ENCODE peak calls at places on chromosome 9, in nine cellular contexts. One of them, this sample, is unnamed.

GRCh38 chr9:14654932-14655331 is 38.3 kb downstream of the ZDHHC21 start:
- DNase-seq in activated CD4-positive, alpha-beta T cell treated with anti-CD3 and anti-CD28 coated beads, Interleukin-2, amount 50 U/mL, for 4 hours: no peak
- DNase-seq in CD8-positive, alpha-beta T cell: no peak
- DNase-seq in stimulated activated CD8-positive, alpha-beta memory T cell treated with anti-CD3 and anti-CD28 coated beads, Interleukin-4, amount 100 ng/mL, for 1 hour: no peak
- DNase-seq in cerebellum: no peak
- DNase-seq in dorsolateral prefrontal cortex: no peak
- DNase-seq in NCI-H1930: no peak
- DNase-seq in natural killer cell treated with Interleukin-12 subunit alpha and Interleukin-12 subunit beta and Interleukin-15 and Interleukin-18, amount 100 ng/mL, for 72 hours: no peak
- DNase-seq in bronchial epithelial cell: no peak
- DNase-seq in this sample: no peak

GRCh38 chr9:71524446-71524845 is 243.9 kb downstream of the CEMIP2 start:
- DNase-seq in CD8-positive, alpha-beta T cell: no peak
- DNase-seq in activated CD4-positive, alpha-beta T cell treated with anti-CD3 and anti-CD28 coated beads, Interleukin-2, amount 50 U/mL, for 4 hours: no peak
- DNase-seq in dorsolateral prefrontal cortex: no peak
- DNase-seq in cerebellum: no peak
- DNase-seq in stimulated activated CD8-positive, alpha-beta memory T cell treated with anti-CD3 and anti-CD28 coated beads, Interleukin-4, amount 100 ng/mL, for 1 hour: no peak
- DNase-seq in NCI-H1930: no peak
- DNase-seq in natural killer cell treated with Interleukin-12 subunit alpha and Interleukin-12 subunit beta and Interleukin-15 and Interleukin-18, amount 100 ng/mL, for 72 hours: no peak
- DNase-seq in bronchial epithelial cell: no peak
- DNase-seq in this sample: no peak

GRCh38 chr9:4499917-4500316 is 9.6 kb downstream of the SLC1A1 start:
- DNase-seq in NCI-H1930: no peak
- DNase-seq in activated CD4-positive, alpha-beta T cell treated with anti-CD3 and anti-CD28 coated beads, Interleukin-2, amount 50 U/mL, for 4 hours: no peak
- DNase-seq in stimulated activated CD8-positive, alpha-beta memory T cell treated with anti-CD3 and anti-CD28 coated beads, Interleukin-4, amount 100 ng/mL, for 1 hour: no peak
- DNase-seq in dorsolateral prefrontal cortex: no peak
- DNase-seq in cerebellum: peak
- DNase-seq in CD8-positive, alpha-beta T cell: no peak
- DNase-seq in bronchial epithelial cell: no peak
- DNase-seq in natural killer cell treated with Interleukin-12 subunit alpha and Interleukin-12 subunit beta and Interleukin-15 and Interleukin-18, amount 100 ng/mL, for 72 hours: no peak
- DNase-seq in this sample: no peak

GRCh38 chr9:132037470-132037869 is 42.2 kb downstream of the MED27 start:
- DNase-seq in NCI-H1930: no peak
- DNase-seq in natural killer cell treated with Interleukin-12 subunit alpha and Interleukin-12 subunit beta and Interleukin-15 and Interleukin-18, amount 100 ng/mL, for 72 hours: no peak
- DNase-seq in activated CD4-positive, alpha-beta T cell treated with anti-CD3 and anti-CD28 coated beads, Interleukin-2, amount 50 U/mL, for 4 hours: no peak
- DNase-seq in CD8-positive, alpha-beta T cell: no peak
- DNase-seq in stimulated activated CD8-positive, alpha-beta memory T cell treated with anti-CD3 and anti-CD28 coated beads, Interleukin-4, amount 100 ng/mL, for 1 hour: no peak
- DNase-seq in bronchial epithelial cell: no peak
- DNase-seq in cerebellum: peak
- DNase-seq in dorsolateral prefrontal cortex: no peak
- DNase-seq in this sample: no peak

GRCh38 chr9:91863469-91863868 is 86.6 kb downstream of the ROR2 start:
- DNase-seq in natural killer cell treated with Interleukin-12 subunit alpha and Interleukin-12 subunit beta and Interleukin-15 and Interleukin-18, amount 100 ng/mL, for 72 hours: no peak
- DNase-seq in CD8-positive, alpha-beta T cell: no peak
- DNase-seq in stimulated activated CD8-positive, alpha-beta memory T cell treated with anti-CD3 and anti-CD28 coated beads, Interleukin-4, amount 100 ng/mL, for 1 hour: no peak
- DNase-seq in dorsolateral prefrontal cortex: no peak
- DNase-seq in cerebellum: no peak
- DNase-seq in NCI-H1930: no peak
- DNase-seq in bronchial epithelial cell: no peak
- DNase-seq in activated CD4-positive, alpha-beta T cell treated with anti-CD3 and anti-CD28 coated beads, Interleukin-2, amount 50 U/mL, for 4 hours: no peak
- DNase-seq in this sample: no peak

GRCh38 chr9:112012026-112012902 is 115.7 kb downstream of the UGCG start:
- DNase-seq in NCI-H1930: no peak
- DNase-seq in cerebellum: no peak
- DNase-seq in CD8-positive, alpha-beta T cell: no peak
- DNase-seq in natural killer cell treated with Interleukin-12 subunit alpha and Interleukin-12 subunit beta and Interleukin-15 and Interleukin-18, amount 100 ng/mL, for 72 hours: no peak
- DNase-seq in bronchial epithelial cell: peak
- DNase-seq in activated CD4-positive, alpha-beta T cell treated with anti-CD3 and anti-CD28 coated beads, Interleukin-2, amount 50 U/mL, for 4 hours: no peak
- DNase-seq in stimulated activated CD8-positive, alpha-beta memory T cell treated with anti-CD3 and anti-CD28 coated beads, Interleukin-4, amount 100 ng/mL, for 1 hour: no peak
- DNase-seq in dorsolateral prefrontal cortex: peak
- DNase-seq in this sample: peak

GRCh38 chr9:89522261-89522978 is 24.5 kb upstream of the SEMA4D start:
- DNase-seq in natural killer cell treated with Interleukin-12 subunit alpha and Interleukin-12 subunit beta and Interleukin-15 and Interleukin-18, amount 100 ng/mL, for 72 hours: peak
- DNase-seq in bronchial epithelial cell: no peak
- DNase-seq in cerebellum: no peak
- DNase-seq in dorsolateral prefrontal cortex: no peak
- DNase-seq in NCI-H1930: no peak
- DNase-seq in activated CD4-positive, alpha-beta T cell treated with anti-CD3 and anti-CD28 coated beads, Interleukin-2, amount 50 U/mL, for 4 hours: peak
- DNase-seq in CD8-positive, alpha-beta T cell: peak
- DNase-seq in stimulated activated CD8-positive, alpha-beta memory T cell treated with anti-CD3 and anti-CD28 coated beads, Interleukin-4, amount 100 ng/mL, for 1 hour: no peak
- DNase-seq in this sample: peak

GRCh38 chr9:87263291-87263690 is 234.4 kb upstream of the DAPK1 start:
- DNase-seq in dorsolateral prefrontal cortex: no peak
- DNase-seq in natural killer cell treated with Interleukin-12 subunit alpha and Interleukin-12 subunit beta and Interleukin-15 and Interleukin-18, amount 100 ng/mL, for 72 hours: no peak
- DNase-seq in NCI-H1930: peak
- DNase-seq in bronchial epithelial cell: no peak
- DNase-seq in CD8-positive, alpha-beta T cell: no peak
- DNase-seq in cerebellum: no peak
- DNase-seq in stimulated activated CD8-positive, alpha-beta memory T cell treated with anti-CD3 and anti-CD28 coated beads, Interleukin-4, amount 100 ng/mL, for 1 hour: no peak
- DNase-seq in activated CD4-positive, alpha-beta T cell treated with anti-CD3 and anti-CD28 coated beads, Interleukin-2, amount 50 U/mL, for 4 hours: no peak
- DNase-seq in this sample: no peak

GRCh38 chr9:24828687-24829086 is 283.0 kb upstream of the IZUMO3 start:
- DNase-seq in stimulated activated CD8-positive, alpha-beta memory T cell treated with anti-CD3 and anti-CD28 coated beads, Interleukin-4, amount 100 ng/mL, for 1 hour: no peak
- DNase-seq in activated CD4-positive, alpha-beta T cell treated with anti-CD3 and anti-CD28 coated beads, Interleukin-2, amount 50 U/mL, for 4 hours: no peak
- DNase-seq in NCI-H1930: no peak
- DNase-seq in CD8-positive, alpha-beta T cell: no peak
- DNase-seq in bronchial epithelial cell: no peak
- DNase-seq in dorsolateral prefrontal cortex: no peak
- DNase-seq in cerebellum: no peak
- DNase-seq in natural killer cell treated with Interleukin-12 subunit alpha and Interleukin-12 subunit beta and Interleukin-15 and Interleukin-18, amount 100 ng/mL, for 72 hours: no peak
- DNase-seq in this sample: no peak

GRCh38 chr9:77495834-77496671 is 152.1 kb downstream of the GNA14 start:
- DNase-seq in CD8-positive, alpha-beta T cell: no peak
- DNase-seq in activated CD4-positive, alpha-beta T cell treated with anti-CD3 and anti-CD28 coated beads, Interleukin-2, amount 50 U/mL, for 4 hours: no peak
- DNase-seq in natural killer cell treated with Interleukin-12 subunit alpha and Interleukin-12 subunit beta and Interleukin-15 and Interleukin-18, amount 100 ng/mL, for 72 hours: no peak
- DNase-seq in stimulated activated CD8-positive, alpha-beta memory T cell treated with anti-CD3 and anti-CD28 coated beads, Interleukin-4, amount 100 ng/mL, for 1 hour: no peak
- DNase-seq in cerebellum: no peak
- DNase-seq in NCI-H1930: no peak
- DNase-seq in bronchial epithelial cell: peak
- DNase-seq in dorsolateral prefrontal cortex: no peak
- DNase-seq in this sample: no peak

GRCh38 chr9:5893134-5893505 is 2.4 kb downstream of the MLANA start:
- DNase-seq in NCI-H1930: no peak
- DNase-seq in natural killer cell treated with Interleukin-12 subunit alpha and Interleukin-12 subunit beta and Interleukin-15 and Interleukin-18, amount 100 ng/mL, for 72 hours: no peak
- DNase-seq in cerebellum: no peak
- DNase-seq in dorsolateral prefrontal cortex: no peak
- DNase-seq in CD8-positive, alpha-beta T cell: no peak
- DNase-seq in bronchial epithelial cell: no peak
- DNase-seq in stimulated activated CD8-positive, alpha-beta memory T cell treated with anti-CD3 and anti-CD28 coated beads, Interleukin-4, amount 100 ng/mL, for 1 hour: no peak
- DNase-seq in activated CD4-positive, alpha-beta T cell treated with anti-CD3 and anti-CD28 coated beads, Interleukin-2, amount 50 U/mL, for 4 hours: no peak
- DNase-seq in this sample: no peak

GRCh38 chr9:110076894-110077725 is 130.8 kb downstream of the C9orf152 start:
- DNase-seq in dorsolateral prefrontal cortex: no peak
- DNase-seq in bronchial epithelial cell: peak
- DNase-seq in cerebellum: no peak
- DNase-seq in natural killer cell treated with Interleukin-12 subunit alpha and Interleukin-12 subunit beta and Interleukin-15 and Interleukin-18, amount 100 ng/mL, for 72 hours: no peak
- DNase-seq in CD8-positive, alpha-beta T cell: no peak
- DNase-seq in activated CD4-positive, alpha-beta T cell treated with anti-CD3 and anti-CD28 coated beads, Interleukin-2, amount 50 U/mL, for 4 hours: no peak
- DNase-seq in NCI-H1930: no peak
- DNase-seq in stimulated activated CD8-positive, alpha-beta memory T cell treated with anti-CD3 and anti-CD28 coated beads, Interleukin-4, amount 100 ng/mL, for 1 hour: no peak
- DNase-seq in this sample: peak

GRCh38 chr9:567746-568305 is 273.7 kb upstream of the DMRT1 start:
- DNase-seq in natural killer cell treated with Interleukin-12 subunit alpha and Interleukin-12 subunit beta and Interleukin-15 and Interleukin-18, amount 100 ng/mL, for 72 hours: no peak
- DNase-seq in activated CD4-positive, alpha-beta T cell treated with anti-CD3 and anti-CD28 coated beads, Interleukin-2, amount 50 U/mL, for 4 hours: no peak
- DNase-seq in stimulated activated CD8-positive, alpha-beta memory T cell treated with anti-CD3 and anti-CD28 coated beads, Interleukin-4, amount 100 ng/mL, for 1 hour: no peak
- DNase-seq in CD8-positive, alpha-beta T cell: no peak
- DNase-seq in cerebellum: no peak
- DNase-seq in dorsolateral prefrontal cortex: no peak
- DNase-seq in bronchial epithelial cell: no peak
- DNase-seq in NCI-H1930: no peak
- DNase-seq in this sample: no peak

GRCh38 chr9:134441227-134442086 is 115.2 kb downstream of the RXRA start:
- DNase-seq in dorsolateral prefrontal cortex: no peak
- DNase-seq in stimulated activated CD8-positive, alpha-beta memory T cell treated with anti-CD3 and anti-CD28 coated beads, Interleukin-4, amount 100 ng/mL, for 1 hour: no peak
- DNase-seq in bronchial epithelial cell: no peak
- DNase-seq in cerebellum: no peak
- DNase-seq in natural killer cell treated with Interleukin-12 subunit alpha and Interleukin-12 subunit beta and Interleukin-15 and Interleukin-18, amount 100 ng/mL, for 72 hours: no peak
- DNase-seq in CD8-positive, alpha-beta T cell: no peak
- DNase-seq in NCI-H1930: no peak
- DNase-seq in activated CD4-positive, alpha-beta T cell treated with anti-CD3 and anti-CD28 coated beads, Interleukin-2, amount 50 U/mL, for 4 hours: no peak
- DNase-seq in this sample: no peak

GRCh38 chr9:98995059-98995665 is 51.5 kb downstream of the COL15A1 start:
- DNase-seq in NCI-H1930: no peak
- DNase-seq in dorsolateral prefrontal cortex: no peak
- DNase-seq in activated CD4-positive, alpha-beta T cell treated with anti-CD3 and anti-CD28 coated beads, Interleukin-2, amount 50 U/mL, for 4 hours: no peak
- DNase-seq in CD8-positive, alpha-beta T cell: no peak
- DNase-seq in bronchial epithelial cell: no peak
- DNase-seq in stimulated activated CD8-positive, alpha-beta memory T cell treated with anti-CD3 and anti-CD28 coated beads, Interleukin-4, amount 100 ng/mL, for 1 hour: no peak
- DNase-seq in cerebellum: no peak
- DNase-seq in natural killer cell treated with Interleukin-12 subunit alpha and Interleukin-12 subunit beta and Interleukin-15 and Interleukin-18, amount 100 ng/mL, for 72 hours: no peak
- DNase-seq in this sample: no peak

GRCh38 chr9:108552459-108553040 is 303.2 kb downstream of the ACTL7B start:
- DNase-seq in CD8-positive, alpha-beta T cell: no peak
- DNase-seq in activated CD4-positive, alpha-beta T cell treated with anti-CD3 and anti-CD28 coated beads, Interleukin-2, amount 50 U/mL, for 4 hours: no peak
- DNase-seq in cerebellum: no peak
- DNase-seq in NCI-H1930: no peak
- DNase-seq in dorsolateral prefrontal cortex: no peak
- DNase-seq in bronchial epithelial cell: peak
- DNase-seq in natural killer cell treated with Interleukin-12 subunit alpha and Interleukin-12 subunit beta and Interleukin-15 and Interleukin-18, amount 100 ng/mL, for 72 hours: no peak
- DNase-seq in stimulated activated CD8-positive, alpha-beta memory T cell treated with anti-CD3 and anti-CD28 coated beads, Interleukin-4, amount 100 ng/mL, for 1 hour: no peak
- DNase-seq in this sample: no peak

GRCh38 chr9:103371152-103371551 is 376.0 kb downstream of the CYLC2 start:
- DNase-seq in dorsolateral prefrontal cortex: no peak
- DNase-seq in natural killer cell treated with Interleukin-12 subunit alpha and Interleukin-12 subunit beta and Interleukin-15 and Interleukin-18, amount 100 ng/mL, for 72 hours: no peak
- DNase-seq in stimulated activated CD8-positive, alpha-beta memory T cell treated with anti-CD3 and anti-CD28 coated beads, Interleukin-4, amount 100 ng/mL, for 1 hour: no peak
- DNase-seq in cerebellum: no peak
- DNase-seq in CD8-positive, alpha-beta T cell: no peak
- DNase-seq in activated CD4-positive, alpha-beta T cell treated with anti-CD3 and anti-CD28 coated beads, Interleukin-2, amount 50 U/mL, for 4 hours: no peak
- DNase-seq in bronchial epithelial cell: no peak
- DNase-seq in NCI-H1930: no peak
- DNase-seq in this sample: no peak

GRCh38 chr9:129571298-129572051 is 49.4 kb downstream of the C9orf50 start:
- DNase-seq in bronchial epithelial cell: no peak
- DNase-seq in dorsolateral prefrontal cortex: no peak
- DNase-seq in NCI-H1930: no peak
- DNase-seq in natural killer cell treated with Interleukin-12 subunit alpha and Interleukin-12 subunit beta and Interleukin-15 and Interleukin-18, amount 100 ng/mL, for 72 hours: no peak
- DNase-seq in activated CD4-positive, alpha-beta T cell treated with anti-CD3 and anti-CD28 coated beads, Interleukin-2, amount 50 U/mL, for 4 hours: no peak
- DNase-seq in cerebellum: no peak
- DNase-seq in stimulated activated CD8-positive, alpha-beta memory T cell treated with anti-CD3 and anti-CD28 coated beads, Interleukin-4, amount 100 ng/mL, for 1 hour: no peak
- DNase-seq in CD8-positive, alpha-beta T cell: no peak
- DNase-seq in this sample: no peak

GRCh38 chr9:133861103-133861502 is 123.0 kb upstream of the SARDH start:
- DNase-seq in NCI-H1930: no peak
- DNase-seq in CD8-positive, alpha-beta T cell: no peak
- DNase-seq in activated CD4-positive, alpha-beta T cell treated with anti-CD3 and anti-CD28 coated beads, Interleukin-2, amount 50 U/mL, for 4 hours: no peak
- DNase-seq in cerebellum: no peak
- DNase-seq in bronchial epithelial cell: no peak
- DNase-seq in stimulated activated CD8-positive, alpha-beta memory T cell treated with anti-CD3 and anti-CD28 coated beads, Interleukin-4, amount 100 ng/mL, for 1 hour: no peak
- DNase-seq in natural killer cell treated with Interleukin-12 subunit alpha and Interleukin-12 subunit beta and Interleukin-15 and Interleukin-18, amount 100 ng/mL, for 72 hours: no peak
- DNase-seq in dorsolateral prefrontal cortex: no peak
- DNase-seq in this sample: no peak

GRCh38 chr9:121261107-121261460 is 6.9 kb upstream of the GSN start:
- DNase-seq in cerebellum: no peak
- DNase-seq in natural killer cell treated with Interleukin-12 subunit alpha and Interleukin-12 subunit beta and Interleukin-15 and Interleukin-18, amount 100 ng/mL, for 72 hours: no peak
- DNase-seq in dorsolateral prefrontal cortex: peak
- DNase-seq in activated CD4-positive, alpha-beta T cell treated with anti-CD3 and anti-CD28 coated beads, Interleukin-2, amount 50 U/mL, for 4 hours: no peak
- DNase-seq in bronchial epithelial cell: peak
- DNase-seq in CD8-positive, alpha-beta T cell: no peak
- DNase-seq in NCI-H1930: no peak
- DNase-seq in stimulated activated CD8-positive, alpha-beta memory T cell treated with anti-CD3 and anti-CD28 coated beads, Interleukin-4, amount 100 ng/mL, for 1 hour: no peak
- DNase-seq in this sample: no peak

GRCh38 chr9:33227013-33227398 is 13.0 kb upstream of the SPINK4 start:
- DNase-seq in CD8-positive, alpha-beta T cell: no peak
- DNase-seq in activated CD4-positive, alpha-beta T cell treated with anti-CD3 and anti-CD28 coated beads, Interleukin-2, amount 50 U/mL, for 4 hours: no peak
- DNase-seq in cerebellum: no peak
- DNase-seq in dorsolateral prefrontal cortex: no peak
- DNase-seq in stimulated activated CD8-positive, alpha-beta memory T cell treated with anti-CD3 and anti-CD28 coated beads, Interleukin-4, amount 100 ng/mL, for 1 hour: no peak
- DNase-seq in bronchial epithelial cell: no peak
- DNase-seq in NCI-H1930: no peak
- DNase-seq in natural killer cell treated with Interleukin-12 subunit alpha and Interleukin-12 subunit beta and Interleukin-15 and Interleukin-18, amount 100 ng/mL, for 72 hours: no peak
- DNase-seq in this sample: no peak

GRCh38 chr9:131620764-131621520 is 75.6 kb downstream of the PRRT1B start:
- DNase-seq in dorsolateral prefrontal cortex: no peak
- DNase-seq in CD8-positive, alpha-beta T cell: no peak
- DNase-seq in activated CD4-positive, alpha-beta T cell treated with anti-CD3 and anti-CD28 coated beads, Interleukin-2, amount 50 U/mL, for 4 hours: no peak
- DNase-seq in bronchial epithelial cell: no peak
- DNase-seq in stimulated activated CD8-positive, alpha-beta memory T cell treated with anti-CD3 and anti-CD28 coated beads, Interleukin-4, amount 100 ng/mL, for 1 hour: no peak
- DNase-seq in cerebellum: no peak
- DNase-seq in natural killer cell treated with Interleukin-12 subunit alpha and Interleukin-12 subunit beta and Interleukin-15 and Interleukin-18, amount 100 ng/mL, for 72 hours: no peak
- DNase-seq in NCI-H1930: no peak
- DNase-seq in this sample: no peak

GRCh38 chr9:27005491-27005890 is at the start of gene LRRC19:
- DNase-seq in activated CD4-positive, alpha-beta T cell treated with anti-CD3 and anti-CD28 coated beads, Interleukin-2, amount 50 U/mL, for 4 hours: no peak
- DNase-seq in NCI-H1930: no peak
- DNase-seq in dorsolateral prefrontal cortex: no peak
- DNase-seq in stimulated activated CD8-positive, alpha-beta memory T cell treated with anti-CD3 and anti-CD28 coated beads, Interleukin-4, amount 100 ng/mL, for 1 hour: no peak
- DNase-seq in cerebellum: no peak
- DNase-seq in bronchial epithelial cell: no peak
- DNase-seq in natural killer cell treated with Interleukin-12 subunit alpha and Interleukin-12 subunit beta and Interleukin-15 and Interleukin-18, amount 100 ng/mL, for 72 hours: no peak
- DNase-seq in CD8-positive, alpha-beta T cell: no peak
- DNase-seq in this sample: no peak

GRCh38 chr9:2634818-2635217 is 13.2 kb downstream of the VLDLR start:
- DNase-seq in natural killer cell treated with Interleukin-12 subunit alpha and Interleukin-12 subunit beta and Interleukin-15 and Interleukin-18, amount 100 ng/mL, for 72 hours: no peak
- DNase-seq in stimulated activated CD8-positive, alpha-beta memory T cell treated with anti-CD3 and anti-CD28 coated beads, Interleukin-4, amount 100 ng/mL, for 1 hour: no peak
- DNase-seq in bronchial epithelial cell: no peak
- DNase-seq in CD8-positive, alpha-beta T cell: no peak
- DNase-seq in cerebellum: no peak
- DNase-seq in NCI-H1930: no peak
- DNase-seq in activated CD4-positive, alpha-beta T cell treated with anti-CD3 and anti-CD28 coated beads, Interleukin-2, amount 50 U/mL, for 4 hours: no peak
- DNase-seq in dorsolateral prefrontal cortex: no peak
- DNase-seq in this sample: no peak

GRCh38 chr9:87853843-87854242 is 28.8 kb upstream of the SPATA31E1 start:
- DNase-seq in cerebellum: no peak
- DNase-seq in CD8-positive, alpha-beta T cell: no peak
- DNase-seq in bronchial epithelial cell: no peak
- DNase-seq in dorsolateral prefrontal cortex: no peak
- DNase-seq in activated CD4-positive, alpha-beta T cell treated with anti-CD3 and anti-CD28 coated beads, Interleukin-2, amount 50 U/mL, for 4 hours: no peak
- DNase-seq in natural killer cell treated with Interleukin-12 subunit alpha and Interleukin-12 subunit beta and Interleukin-15 and Interleukin-18, amount 100 ng/mL, for 72 hours: no peak
- DNase-seq in stimulated activated CD8-positive, alpha-beta memory T cell treated with anti-CD3 and anti-CD28 coated beads, Interleukin-4, amount 100 ng/mL, for 1 hour: no peak
- DNase-seq in NCI-H1930: no peak
- DNase-seq in this sample: no peak

GRCh38 chr9:133658442-133659431 is 22.6 kb downstream of the DBH start:
- DNase-seq in dorsolateral prefrontal cortex: peak
- DNase-seq in cerebellum: no peak
- DNase-seq in activated CD4-positive, alpha-beta T cell treated with anti-CD3 and anti-CD28 coated beads, Interleukin-2, amount 50 U/mL, for 4 hours: no peak
- DNase-seq in NCI-H1930: no peak
- DNase-seq in CD8-positive, alpha-beta T cell: no peak
- DNase-seq in stimulated activated CD8-positive, alpha-beta memory T cell treated with anti-CD3 and anti-CD28 coated beads, Interleukin-4, amount 100 ng/mL, for 1 hour: no peak
- DNase-seq in natural killer cell treated with Interleukin-12 subunit alpha and Interleukin-12 subunit beta and Interleukin-15 and Interleukin-18, amount 100 ng/mL, for 72 hours: no peak
- DNase-seq in bronchial epithelial cell: peak
- DNase-seq in this sample: peak

GRCh38 chr9:91122755-91123154 is 239.0 kb downstream of the AUH start:
- DNase-seq in CD8-positive, alpha-beta T cell: no peak
- DNase-seq in cerebellum: no peak
- DNase-seq in NCI-H1930: no peak
- DNase-seq in natural killer cell treated with Interleukin-12 subunit alpha and Interleukin-12 subunit beta and Interleukin-15 and Interleukin-18, amount 100 ng/mL, for 72 hours: no peak
- DNase-seq in activated CD4-positive, alpha-beta T cell treated with anti-CD3 and anti-CD28 coated beads, Interleukin-2, amount 50 U/mL, for 4 hours: no peak
- DNase-seq in bronchial epithelial cell: peak
- DNase-seq in dorsolateral prefrontal cortex: no peak
- DNase-seq in stimulated activated CD8-positive, alpha-beta memory T cell treated with anti-CD3 and anti-CD28 coated beads, Interleukin-4, amount 100 ng/mL, for 1 hour: no peak
- DNase-seq in this sample: no peak

GRCh38 chr9:115144706-115145105 is 26.7 kb upstream of the TNC start:
- DNase-seq in stimulated activated CD8-positive, alpha-beta memory T cell treated with anti-CD3 and anti-CD28 coated beads, Interleukin-4, amount 100 ng/mL, for 1 hour: no peak
- DNase-seq in activated CD4-positive, alpha-beta T cell treated with anti-CD3 and anti-CD28 coated beads, Interleukin-2, amount 50 U/mL, for 4 hours: no peak
- DNase-seq in natural killer cell treated with Interleukin-12 subunit alpha and Interleukin-12 subunit beta and Interleukin-15 and Interleukin-18, amount 100 ng/mL, for 72 hours: no peak
- DNase-seq in dorsolateral prefrontal cortex: no peak
- DNase-seq in NCI-H1930: no peak
- DNase-seq in cerebellum: no peak
- DNase-seq in bronchial epithelial cell: no peak
- DNase-seq in CD8-positive, alpha-beta T cell: no peak
- DNase-seq in this sample: peak

GRCh38 chr9:2461886-2462285 is 159.7 kb upstream of the VLDLR start:
- DNase-seq in natural killer cell treated with Interleukin-12 subunit alpha and Interleukin-12 subunit beta and Interleukin-15 and Interleukin-18, amount 100 ng/mL, for 72 hours: no peak
- DNase-seq in stimulated activated CD8-positive, alpha-beta memory T cell treated with anti-CD3 and anti-CD28 coated beads, Interleukin-4, amount 100 ng/mL, for 1 hour: no peak
- DNase-seq in cerebellum: peak
- DNase-seq in activated CD4-positive, alpha-beta T cell treated with anti-CD3 and anti-CD28 coated beads, Interleukin-2, amount 50 U/mL, for 4 hours: no peak
- DNase-seq in bronchial epithelial cell: no peak
- DNase-seq in NCI-H1930: no peak
- DNase-seq in CD8-positive, alpha-beta T cell: no peak
- DNase-seq in dorsolateral prefrontal cortex: no peak
- DNase-seq in this sample: no peak

GRCh38 chr9:137371966-137372651 is 50.9 kb downstream of the EXD3 start:
- DNase-seq in dorsolateral prefrontal cortex: peak
- DNase-seq in cerebellum: no peak
- DNase-seq in CD8-positive, alpha-beta T cell: no peak
- DNase-seq in stimulated activated CD8-positive, alpha-beta memory T cell treated with anti-CD3 and anti-CD28 coated beads, Interleukin-4, amount 100 ng/mL, for 1 hour: no peak
- DNase-seq in NCI-H1930: no peak
- DNase-seq in activated CD4-positive, alpha-beta T cell treated with anti-CD3 and anti-CD28 coated beads, Interleukin-2, amount 50 U/mL, for 4 hours: no peak
- DNase-seq in bronchial epithelial cell: no peak
- DNase-seq in natural killer cell treated with Interleukin-12 subunit alpha and Interleukin-12 subunit beta and Interleukin-15 and Interleukin-18, amount 100 ng/mL, for 72 hours: no peak
- DNase-seq in this sample: no peak

GRCh38 chr9:128162215-128163026 is 2.4 kb downstream of the BBLN start:
- DNase-seq in stimulated activated CD8-positive, alpha-beta memory T cell treated with anti-CD3 and anti-CD28 coated beads, Interleukin-4, amount 100 ng/mL, for 1 hour: no peak
- DNase-seq in bronchial epithelial cell: no peak
- DNase-seq in CD8-positive, alpha-beta T cell: no peak
- DNase-seq in cerebellum: peak
- DNase-seq in activated CD4-positive, alpha-beta T cell treated with anti-CD3 and anti-CD28 coated beads, Interleukin-2, amount 50 U/mL, for 4 hours: no peak
- DNase-seq in natural killer cell treated with Interleukin-12 subunit alpha and Interleukin-12 subunit beta and Interleukin-15 and Interleukin-18, amount 100 ng/mL, for 72 hours: no peak
- DNase-seq in dorsolateral prefrontal cortex: peak
- DNase-seq in NCI-H1930: no peak
- DNase-seq in this sample: peak

This sample was measured in RCC 7860.